ENCODE peak calls at places on chromosomes 3 and 15, in seven cellular contexts. J is AG04449, P is lower leg skin, Z is choroid plexus epithelial cell, N is GM13976, I is colonic mucosa, U is sigmoid colon. Y is an unnamed sample.
A peak's percentile ranks its signal among the peaks of the same experiment; 100 is the strongest.

GRCh38 chr15:44719293-44719999 is 8.1 kb downstream of the B2M start:
- DNase-seq in J (no peak), P (no peak), Z (peak; percentile 59), N (peak; percentile 35), I (peak; percentile 36), U (no peak), Y (peak; percentile 38)

GRCh38 chr3:4533489-4534443 is 40.6 kb downstream of the ITPR1 start:
- DNase-seq in J (no peak), P (no peak), Z (no peak), N (no peak), I (peak; percentile 22), U (no peak), Y (no peak)

GRCh38 chr3:17551333-17551732 is 191.1 kb downstream of the TBC1D5 start:
- DNase-seq in J (no peak), P (no peak), Z (peak; percentile 4), N (no peak), I (no peak), U (no peak), Y (no peak)

GRCh38 chr3:50406487-50406886 is 47.2 kb upstream of the TMEM115 start:
- DNase-seq in J (no peak), P (no peak), Z (no peak), N (no peak), I (no peak), U (no peak), Y (no peak)

GRCh38 chr3:167644611-167645010 is 9.1 kb downstream of the WDR49 start:
- DNase-seq in J (no peak), P (no peak), Z (no peak), N (no peak), I (no peak), U (no peak), Y (no peak)

GRCh38 chr3:4689021-4689420 is 195.9 kb downstream of the ITPR1 start:
- DNase-seq in J (no peak), P (no peak), Z (no peak), N (no peak), I (no peak), U (no peak), Y (no peak)

GRCh38 chr3:136068708-136069107 is 103.2 kb downstream of the PPP2R3A start:
- DNase-seq in J (peak; percentile 45), P (no peak), Z (no peak), N (no peak), I (no peak), U (no peak), Y (no peak)

GRCh38 chr3:48189321-48189720 is 1.1 kb upstream of the CDC25A start:
- DNase-seq in J (no peak), P (peak; percentile 42), Z (no peak), N (no peak), I (no peak), U (no peak), Y (no peak)

GRCh38 chr3:168220609-168221008 is 124.9 kb upstream of the GOLIM4 start:
- DNase-seq in J (no peak), P (no peak), Z (no peak), N (no peak), I (no peak), U (no peak), Y (no peak)

GRCh38 chr3:114504941-114505632 is 211.3 kb downstream of the TIGIT start:
- DNase-seq in J (no peak), P (no peak), Z (no peak), N (no peak), I (no peak), U (no peak), Y (no peak)

GRCh38 chr15:43082509-43082908 is 23.3 kb downstream of the UBR1 start:
- DNase-seq in J (no peak), P (no peak), Z (peak; percentile 12), N (no peak), I (no peak), U (no peak), Y (no peak)

GRCh38 chr3:120353463-120353862 is 4.3 kb upstream of the LRRC58 start:
- DNase-seq in J (no peak), P (no peak), Z (peak; percentile 4), N (no peak), I (no peak), U (no peak), Y (no peak)

GRCh38 chr15:67080118-67080899 is 14.9 kb downstream of the SMAD3 start:
- DNase-seq in J (no peak), P (no peak), Z (peak; percentile 84), N (no peak), I (no peak), U (no peak), Y (no peak)

GRCh38 chr15:41936649-41937567 is 35.4 kb downstream of the EHD4 start:
- DNase-seq in J (no peak), P (peak; percentile 92), Z (peak; percentile 61), N (peak; percentile 61), I (no peak), U (no peak), Y (peak; percentile 55)

GRCh38 chr3:171349392-171349791 is 110.8 kb downstream of the TNIK start:
- DNase-seq in J (no peak), P (no peak), Z (no peak), N (no peak), I (no peak), U (no peak), Y (no peak)

GRCh38 chr3:189936210-189936609 is 184.5 kb downstream of the P3H2 start:
- DNase-seq in J (no peak), P (no peak), Z (no peak), N (no peak), I (no peak), U (no peak), Y (no peak)

GRCh38 chr3:179348325-179349013 is 960 bp downstream of the MFN1 start:
- DNase-seq in J (no peak), P (no peak), Z (no peak), N (peak; percentile 78), I (no peak), U (no peak), Y (peak; percentile 72)

GRCh38 chr3:35965908-35966307 is 326.6 kb downstream of the ARPP21 start:
- DNase-seq in J (no peak), P (no peak), Z (peak; percentile 81), N (no peak), I (no peak), U (no peak), Y (peak; percentile 5)

GRCh38 chr3:39127907-39128303 is 20.4 kb downstream of the TTC21A start:
- DNase-seq in J (no peak), P (no peak), Z (no peak), N (no peak), I (no peak), U (no peak), Y (no peak)

GRCh38 chr3:193563999-193564398 is 9.3 kb upstream of the ATP13A4 start:
- DNase-seq in J (no peak), P (no peak), Z (peak; percentile 5), N (no peak), I (peak; percentile 65), U (no peak), Y (no peak)

GRCh38 chr3:12484198-12484982 is at the start of gene TSEN2:
- DNase-seq in J (no peak), P (peak; percentile 98), Z (peak; percentile 97), N (peak; percentile 99), I (peak; percentile 93), U (peak; percentile 97), Y (peak; percentile 97)
- TF ChIP-seq CTCF in J (peak; percentile 39), P (no peak), Z (peak; percentile 55), N (peak; percentile 31), I (no peak), U (no peak), Y (no peak)

GRCh38 chr15:74784426-74784825 is 2.5 kb downstream of the CSK start:
- DNase-seq in J (no peak), P (no peak), Z (no peak), N (no peak), I (peak; percentile 19), U (no peak), Y (no peak)
- TF ChIP-seq CTCF in J (no peak), P (no peak), Z (no peak), N (no peak), I (no peak), U (no peak), Y (no peak)

DNA sequence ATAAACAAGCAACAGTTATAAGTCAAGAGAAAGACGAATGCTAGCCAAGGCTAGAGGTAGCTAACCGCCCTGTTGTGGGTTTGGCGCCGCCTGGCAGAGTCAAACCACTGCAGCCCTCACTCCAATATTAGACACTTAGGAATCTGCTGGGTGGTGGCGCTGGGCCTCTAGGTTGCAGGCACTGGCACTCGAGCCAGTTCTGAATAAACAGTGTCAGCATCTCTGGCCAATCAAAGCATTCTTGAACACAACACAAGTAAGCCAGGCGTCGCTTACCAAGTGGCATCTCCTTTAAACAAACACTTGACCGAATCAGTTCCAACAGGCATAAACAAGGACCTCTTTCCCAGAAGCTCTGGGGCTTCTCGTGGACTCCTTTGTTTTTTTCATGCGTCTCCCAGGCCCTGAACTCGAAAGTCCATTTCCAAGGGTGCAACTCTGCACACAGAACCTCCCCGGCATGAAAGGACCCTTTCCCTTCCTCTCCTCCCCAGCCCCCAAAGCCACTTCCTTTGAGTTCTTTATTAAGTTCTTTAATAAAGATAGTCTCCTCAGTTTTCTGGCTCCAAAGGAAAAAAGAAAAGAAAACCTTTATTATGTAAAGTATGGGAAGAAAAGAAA is 82.3 kb downstream of the LRIG1 start:
- DNase-seq in J (no peak), P (no peak), Z (no peak), N (no peak), I (no peak), U (peak; percentile 90), Y (no peak)
- TF ChIP-seq CTCF in J (no peak), P (no peak), Z (no peak), N (no peak), I (no peak), U (no peak), Y (no peak)

DNA sequence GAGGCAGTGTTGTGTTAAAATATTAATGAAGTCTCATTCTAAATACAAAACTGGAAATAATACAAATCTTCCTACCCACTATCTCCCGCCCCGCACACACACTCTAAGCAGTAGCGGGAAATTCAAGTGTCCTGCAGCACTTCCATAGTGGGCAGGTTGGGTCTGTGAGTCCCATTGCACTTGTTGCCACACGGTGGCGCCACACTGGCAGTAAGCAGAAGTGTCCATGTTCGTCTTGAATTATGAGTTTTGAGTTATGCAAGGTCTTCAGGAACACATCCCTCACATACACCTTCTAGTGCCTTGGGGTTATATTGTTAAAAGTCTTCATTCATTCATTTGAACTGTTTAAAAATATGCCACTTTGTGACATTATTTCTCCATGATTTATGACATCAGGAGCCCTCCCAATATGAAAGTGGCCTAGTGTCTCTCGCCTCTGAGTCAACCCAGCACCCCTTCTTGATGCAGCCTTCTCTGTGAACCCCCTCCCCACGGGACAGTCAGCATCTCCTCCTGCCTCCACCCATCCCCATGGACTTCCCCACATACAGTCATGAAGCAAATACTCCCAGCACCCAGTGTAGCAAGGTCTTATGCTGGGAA is 17.6 kb upstream of the CCDC174 start:
- DNase-seq in J (no peak), P (no peak), Z (peak; percentile 88), N (peak; percentile 71), I (peak; percentile 50), U (no peak), Y (peak; percentile 66)
- TF ChIP-seq CTCF in J (peak; percentile 67), P (no peak), Z (peak; percentile 94), N (peak; percentile 51), I (peak; percentile 63), U (no peak), Y (peak; percentile 86)

DNA sequence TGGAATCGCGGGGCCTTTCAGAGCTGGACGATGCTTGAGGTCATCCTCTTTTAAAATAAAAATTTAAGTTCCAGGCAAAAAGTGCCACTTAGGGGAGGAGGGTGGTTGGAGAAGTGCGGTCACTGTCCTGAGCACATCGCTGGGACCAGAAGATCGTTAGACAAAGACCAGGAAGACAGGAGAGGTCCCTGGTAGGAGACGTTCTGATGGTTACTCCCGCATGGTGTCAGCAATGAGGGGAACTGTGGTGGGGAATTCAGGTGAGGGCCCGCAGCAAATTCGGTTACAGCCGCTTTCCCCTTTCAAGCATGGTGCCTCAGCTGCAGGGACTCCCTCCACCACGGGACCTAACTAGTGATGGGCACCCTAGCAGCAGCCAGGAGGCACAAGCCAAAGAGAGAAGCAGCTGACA is 1.0 kb upstream of the ISY1 start:
- DNase-seq in J (no peak), P (no peak), Z (peak; percentile 25), N (peak; percentile 43), I (peak; percentile 36), U (no peak), Y (peak; percentile 30)
- TF ChIP-seq CTCF in J (no peak), P (no peak), Z (no peak), N (no peak), I (no peak), U (no peak), Y (no peak)